ENCODE peak calls at places on chromosomes 6 and 20, in seven cellular contexts. S, J, K, P, C, T and F are unnamed samples.
A peak's percentile ranks its signal among the peaks of the same experiment; 100 is the strongest.

GRCh38 chr20:17500271-17500670 is 30.9 kb downstream of the BFSP1 start:
- DNase-seq in S (no peak), J (no peak), K (no peak), P (no peak), C (no peak), T (no peak), F (peak; percentile 42)

GRCh38 chr6:21987501-21987957 is 309.3 kb downstream of the PRL start:
- DNase-seq in S (peak; percentile 54), J (peak; percentile 28), K (peak; percentile 75), P (peak; percentile 53), C (peak; percentile 73), T (peak; percentile 93), F (no peak)

GRCh38 chr20:16107172-16107870 is 465.9 kb downstream of the KIF16B start:
- DNase-seq in S (no peak), J (no peak), K (no peak), P (no peak), C (no peak), T (no peak), F (no peak)

GRCh38 chr20:45445805-45446562 is 23.6 kb upstream of the WFDC2 start:
- DNase-seq in S (no peak), J (peak; percentile 66), K (peak; percentile 76), P (no peak), C (no peak), T (peak; percentile 77), F (no peak)

GRCh38 chr6:1873781-1874180 is 264.1 kb downstream of the FOXC1 start:
- DNase-seq in S (no peak), J (no peak), K (no peak), P (no peak), C (no peak), T (no peak), F (no peak)

GRCh38 chr20:11320033-11320432 is 597.7 kb upstream of the BTBD3 start:
- DNase-seq in S (no peak), J (no peak), K (no peak), P (no peak), C (no peak), T (no peak), F (no peak)

GRCh38 chr6:112443666-112444065 is 96.5 kb downstream of the RFPL4B start:
- DNase-seq in S (no peak), J (no peak), K (no peak), P (peak; percentile 25), C (peak; percentile 80), T (peak; percentile 56), F (no peak)

GRCh38 chr20:46438156-46438750 is 31.8 kb upstream of the ELMO2 start:
- DNase-seq in S (no peak), J (no peak), K (peak; percentile 73), P (no peak), C (no peak), T (peak; percentile 75), F (no peak)

GRCh38 chr20:12047838-12048432 is 130.2 kb downstream of the BTBD3 start:
- DNase-seq in S (no peak), J (no peak), K (peak; percentile 45), P (no peak), C (no peak), T (no peak), F (no peak)

GRCh38 chr20:3812259-3812681 is 8.1 kb upstream of the AP5S1 start:
- DNase-seq in S (no peak), J (no peak), K (no peak), P (no peak), C (no peak), T (no peak), F (no peak)

GRCh38 chr20:3808544-3808943 is 11.8 kb upstream of the AP5S1 start:
- DNase-seq in S (no peak), J (no peak), K (no peak), P (no peak), C (no peak), T (no peak), F (no peak)

GRCh38 chr20:3813758-3814581 is 6.4 kb upstream of the AP5S1 start:
- DNase-seq in S (no peak), J (no peak), K (no peak), P (no peak), C (peak; percentile 27), T (peak; percentile 21), F (no peak)

GRCh38 chr20:3812975-3813599 is 7.3 kb upstream of the AP5S1 start:
- DNase-seq in S (no peak), J (no peak), K (no peak), P (no peak), C (peak; percentile 15), T (no peak), F (no peak)

DNA sequence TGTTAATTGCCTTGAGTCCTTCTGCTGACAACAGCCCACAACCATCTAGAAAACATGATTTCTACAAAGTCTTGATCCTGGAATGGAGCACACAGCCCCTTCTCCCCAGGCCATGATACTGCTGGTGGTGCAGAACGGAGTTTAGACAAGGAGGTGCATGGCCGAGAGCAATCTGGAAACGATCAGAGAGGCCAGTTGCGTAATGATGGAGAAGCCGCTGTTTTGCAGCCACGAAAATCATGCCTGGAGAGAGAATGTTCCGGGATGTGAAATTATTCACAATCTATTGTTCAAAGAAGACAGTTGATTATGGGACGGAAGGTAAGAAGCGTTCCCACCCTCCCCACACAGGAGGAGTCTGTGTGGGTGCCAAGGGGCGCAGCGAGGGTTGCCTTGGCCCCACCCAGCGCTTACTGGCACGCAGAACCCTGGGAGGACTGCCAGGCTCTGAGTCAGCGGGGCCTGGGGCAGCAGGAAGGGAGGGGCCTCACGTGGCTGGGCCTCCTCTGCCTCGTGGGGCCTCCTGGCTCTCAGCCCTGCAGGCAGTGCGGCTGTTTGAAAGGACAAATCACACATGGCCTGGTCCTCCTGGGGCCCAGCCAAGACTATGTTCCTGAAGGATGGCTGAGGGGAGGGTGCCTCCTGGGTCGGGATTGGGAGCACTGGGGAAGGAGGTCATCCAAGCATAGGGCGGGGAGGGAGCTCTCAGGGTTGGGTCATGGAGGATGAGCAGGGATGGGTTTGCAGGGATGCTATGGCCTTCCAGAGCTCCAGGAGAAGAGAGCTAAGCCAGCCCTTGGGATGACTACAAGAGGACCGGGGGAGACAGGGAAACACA is 8.7 kb upstream of the AP5S1 start:
- DNase-seq in S (peak; percentile 98), J (no peak), K (peak; percentile 99), P (peak; percentile 99), C (peak; percentile 99), T (peak; percentile 98), F (peak; percentile 100)
- TF ChIP-seq CTCF in S (no peak), J (no peak), K (no peak), P (no peak), C (no peak), T (no peak), F (no peak)

GRCh38 chr6:3616565-3617176 is 134.8 kb downstream of the PXDC1 start:
- DNase-seq in S (no peak), J (no peak), K (no peak), P (no peak), C (no peak), T (no peak), F (peak; percentile 57)
- TF ChIP-seq CTCF in S (no peak), J (no peak), K (no peak), P (no peak), C (no peak), T (no peak), F (no peak)

DNA sequence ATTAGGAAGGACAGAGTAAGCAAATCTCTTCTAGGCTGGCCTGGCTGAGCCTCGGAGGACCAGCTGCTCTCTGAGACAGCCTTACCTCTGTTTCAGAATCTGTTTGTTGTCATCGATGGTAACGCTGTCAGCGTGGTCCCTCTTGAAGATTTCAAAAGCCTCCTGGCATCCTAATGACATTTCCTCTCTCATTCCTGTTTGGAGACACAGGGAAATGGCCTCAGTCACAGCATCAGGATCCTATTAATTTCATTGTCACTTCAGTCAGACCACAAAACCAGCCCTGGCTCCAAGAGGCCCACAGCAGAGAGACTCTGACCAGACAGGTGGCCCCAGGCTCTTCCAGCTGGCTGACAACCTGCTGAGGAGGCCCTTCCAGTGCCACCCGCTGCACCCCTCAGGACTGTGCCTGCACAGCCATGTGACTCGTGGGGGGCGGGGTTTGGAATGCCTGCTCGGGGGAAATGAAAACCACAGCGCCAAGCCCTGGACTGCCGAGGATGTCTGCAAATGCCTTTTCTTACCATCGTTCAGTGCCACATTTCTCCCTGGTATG is 108.5 kb upstream of the KCNK16 start:
- DNase-seq in S (no peak), J (no peak), K (no peak), P (no peak), C (peak; percentile 85), T (no peak), F (peak; percentile 88)
- TF ChIP-seq CTCF in S (no peak), J (no peak), K (no peak), P (no peak), C (no peak), T (no peak), F (no peak)

DNA sequence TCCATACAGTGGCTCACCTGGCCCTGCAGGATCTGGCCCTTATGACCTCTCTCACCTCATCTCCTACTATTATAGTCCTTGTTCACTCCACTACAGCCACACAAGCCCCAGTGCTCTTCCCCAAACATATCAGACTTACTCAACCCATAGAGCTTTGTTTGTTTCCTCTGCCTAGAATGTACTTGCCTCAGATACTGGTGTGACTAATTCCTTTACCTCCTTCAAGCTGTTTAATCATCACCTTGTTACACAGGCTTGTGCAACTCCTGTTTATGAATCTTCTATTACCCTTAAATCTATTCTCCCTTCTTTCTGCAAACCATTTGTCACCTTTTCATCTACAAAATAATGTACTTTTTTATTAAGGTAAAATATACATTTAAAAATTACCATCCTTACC is 3.2 kb downstream of the DEFB125 start:
- DNase-seq in S (no peak), J (no peak), K (peak; percentile 27), P (no peak), C (no peak), T (no peak), F (no peak)
- TF ChIP-seq CTCF in S (no peak), J (no peak), K (no peak), P (no peak), C (no peak), T (no peak), F (no peak)

GRCh38 chr6:26275663-26276062 is 89.3 kb upstream of the BTN3A2 start:
- DNase-seq in S (no peak), J (no peak), K (no peak), P (no peak), C (no peak), T (no peak), F (no peak)
- TF ChIP-seq CTCF in S (no peak), J (no peak), K (no peak), P (no peak), C (no peak), T (no peak), F (no peak)

GRCh38 chr20:41202426-41202825 is 65.1 kb downstream of the PLCG1 start:
- DNase-seq in S (no peak), J (no peak), K (no peak), P (no peak), C (no peak), T (peak; percentile 56), F (no peak)

GRCh38 chr20:41204304-41205265 is 67.2 kb downstream of the PLCG1 start:
- DNase-seq in S (no peak), J (no peak), K (no peak), P (no peak), C (no peak), T (peak; percentile 15), F (no peak)

GRCh38 chr20:41203660-41204059 is 66.3 kb downstream of the PLCG1 start:
- DNase-seq in S (no peak), J (no peak), K (no peak), P (no peak), C (no peak), T (no peak), F (no peak)

GRCh38 chr20:41201760-41202159 is 64.4 kb downstream of the PLCG1 start:
- DNase-seq in S (no peak), J (no peak), K (no peak), P (no peak), C (no peak), T (no peak), F (no peak)

GRCh38 chr20:41205313-41205712 is 68.0 kb downstream of the PLCG1 start:
- DNase-seq in S (no peak), J (no peak), K (no peak), P (no peak), C (no peak), T (no peak), F (no peak)
- TF ChIP-seq CTCF in S (no peak), J (no peak), K (no peak), P (no peak), C (no peak), T (no peak), F (no peak)